ENCODE peak calls at places on chromosomes 3 and 15, in nine cellular contexts. R, I, D, T, U, W, Z, C and F are unnamed samples.

GRCh38 chr15:97036301-97036700 is 705.8 kb downstream of the NR2F2 start:
- DNase-seq in R (no peak), I (peak), D (no peak), T (no peak), U (no peak), W (no peak), Z (no peak), C (no peak), F (peak)

GRCh38 chr3:107235923-107236315 is 141.3 kb upstream of the CCDC54 start:
- DNase-seq in R (peak), I (peak), D (peak), T (peak), U (peak), W (peak), Z (no peak), C (peak), F (peak)

GRCh38 chr3:46203681-46204080 is 4.4 kb downstream of the CCR1 start:
- DNase-seq in R (no peak), I (no peak), D (no peak), T (no peak), U (no peak), W (no peak), Z (no peak), C (no peak), F (no peak)

GRCh38 chr3:36381311-36381956 is 1.1 kb downstream of the STAC start:
- DNase-seq in R (no peak), I (no peak), D (no peak), T (no peak), U (no peak), W (no peak), Z (no peak), C (no peak), F (no peak)

GRCh38 chr3:114499986-114500385 is 206.2 kb downstream of the TIGIT start:
- DNase-seq in R (no peak), I (no peak), D (no peak), T (no peak), U (no peak), W (no peak), Z (no peak), C (no peak), F (peak)

GRCh38 chr3:138653567-138653966 is 45.0 kb downstream of the FAIM start:
- DNase-seq in R (no peak), I (no peak), D (no peak), T (no peak), U (no peak), W (no peak), Z (no peak), C (no peak), F (peak)

GRCh38 chr15:51736646-51737537 is 563 bp downstream of the LYSMD2 start:
- DNase-seq in R (peak), I (peak), D (peak), T (peak), U (peak), W (peak), Z (peak), C (peak), F (peak)

GRCh38 chr3:190279690-190280089 is 42.6 kb downstream of the CLDN1 start:
- DNase-seq in R (no peak), I (no peak), D (no peak), T (no peak), U (no peak), W (no peak), Z (no peak), C (no peak), F (no peak)

GRCh38 chr3:54830658-54831057 is 97.2 kb downstream of the LRTM1 start:
- DNase-seq in R (peak), I (peak), D (peak), T (no peak), U (no peak), W (peak), Z (no peak), C (no peak), F (peak)

GRCh38 chr3:36548712-36549111 is 168.4 kb downstream of the STAC start:
- DNase-seq in R (no peak), I (peak), D (no peak), T (no peak), U (no peak), W (no peak), Z (no peak), C (no peak), F (no peak)

GRCh38 chr15:43775411-43775965 is 1.3 kb downstream of the ELL3 start:
- DNase-seq in R (no peak), I (peak), D (no peak), T (peak), U (no peak), W (peak), Z (peak), C (no peak), F (peak)

GRCh38 chr3:13405614-13406013 is 14.5 kb downstream of the NUP210 start:
- DNase-seq in R (no peak), I (no peak), D (no peak), T (no peak), U (no peak), W (no peak), Z (no peak), C (no peak), F (no peak)

GRCh38 chr3:15500107-15500724 is 21.3 kb downstream of the COLQ start:
- DNase-seq in R (no peak), I (no peak), D (no peak), T (no peak), U (no peak), W (no peak), Z (no peak), C (no peak), F (no peak)

GRCh38 chr15:78004222-78004727 is 73.2 kb downstream of the TBC1D2B start:
- DNase-seq in R (no peak), I (no peak), D (no peak), T (no peak), U (no peak), W (no peak), Z (peak), C (peak), F (no peak)

GRCh38 chr15:36313021-36313420 is 266.4 kb upstream of the CDIN1 start:
- DNase-seq in R (no peak), I (peak), D (no peak), T (no peak), U (no peak), W (no peak), Z (no peak), C (no peak), F (peak)

GRCh38 chr3:12507871-12508281 is 23.6 kb downstream of the TSEN2 start:
- DNase-seq in R (no peak), I (peak), D (peak), T (no peak), U (no peak), W (peak), Z (no peak), C (peak), F (peak)